ENCODE peak calls at places on chromosomes 16 and 17, in eight cellular contexts. Q is breast epithelium, M is endothelial cell of umbilical vein, L is K562, I is SK-N-SH, K is sigmoid colon, J is stomach, Y is GM23338. F is an unnamed sample. For H3K36me3, the result is how much of the 10 kb centered on the place peaks cover.

GRCh38 chr16:10584956-10585561 is 4.7 kb upstream of the EMP2 start:
- DNase-seq in L (no peak), M (no peak), I (no peak), Y (no peak), J (no peak), K (no peak), Q (no peak), F (no peak)

GRCh38 chr16:53073053-53073452 is 18.3 kb downstream of the CHD9 start:
- DNase-seq in K (no peak), Q (no peak), I (no peak), L (no peak), J (no peak), Y (no peak), M (no peak), F (no peak)

GRCh38 chr16:25037632-25038031 is 22.5 kb upstream of the ARHGAP17 start:
- DNase-seq in M (no peak), Y (no peak), Q (no peak), L (no peak), K (no peak), J (no peak), I (no peak), F (no peak)

GRCh38 chr17:39002991-39003715 is 36.0 kb upstream of the FBXO47 start:
- DNase-seq in Q (peak), L (peak), Y (no peak), I (no peak), K (peak), M (peak), J (peak), F (peak)

GRCh38 chr16:78170360-78170928 is 71.0 kb downstream of the WWOX start:
- DNase-seq in Q (no peak), J (no peak), I (no peak), M (no peak), L (no peak), K (no peak), Y (no peak), F (no peak)

GRCh38 chr16:24102120-24102740 is 153.9 kb upstream of the CACNG3 start:
- DNase-seq in M (no peak), K (no peak), Y (peak), J (no peak), I (peak), Q (no peak), L (peak), F (no peak)

GRCh38 chr16:30844346-30844670 is 49.6 kb downstream of the BCL7C start:
- DNase-seq in Q (no peak), J (no peak), I (no peak), M (no peak), Y (no peak), L (no peak), K (no peak), F (no peak)

GRCh38 chr16:11869657-11870228 is 18.4 kb upstream of the RSL1D1 start:
- DNase-seq in Q (no peak), M (no peak), K (no peak), Y (no peak), I (no peak), L (no peak), J (no peak), F (no peak)

GRCh38 chr17:58703137-58703846 is 10.9 kb downstream of the RAD51C start:
- DNase-seq in I (no peak), M (peak), Y (no peak), L (no peak), K (no peak), J (no peak), Q (no peak), F (no peak)

GRCh38 chr17:72452286-72453173 is 331.7 kb downstream of the SOX9 start:
- DNase-seq in L (no peak), J (no peak), M (no peak), Y (no peak), I (no peak), K (no peak), Q (no peak), F (no peak)

GRCh38 chr16:68665501-68665900 is 20.4 kb downstream of the CDH3 start:
- DNase-seq in Q (no peak), Y (no peak), L (no peak), K (no peak), J (no peak), I (no peak), M (no peak), F (no peak)

GRCh38 chr17:39194089-39194984 is 3.1 kb downstream of the CACNB1 start:
- DNase-seq in I (peak), Q (no peak), Y (peak), L (peak), K (peak), M (no peak), J (no peak), F (no peak)

GRCh38 chr17:6381052-6381451 is 53.9 kb downstream of the AIPL1 start:
- DNase-seq in J (no peak), K (no peak), Y (no peak), L (no peak), M (no peak), Q (no peak), I (no peak), F (no peak)

GRCh38 chr17:47715669-47716325 is 17.2 kb upstream of the TBX21 start:
- DNase-seq in M (no peak), Q (no peak), Y (no peak), K (no peak), J (no peak), L (no peak), I (no peak), F (no peak)

GRCh38 chr17:16304832-16305231 is 48.4 kb downstream of the CENPV start:
- DNase-seq in J (no peak), Y (peak), Q (no peak), L (no peak), M (peak), I (peak), K (no peak), F (no peak)

GRCh38 chr16:79628501-79628975 is 28.0 kb upstream of the MAF start:
- DNase-seq in L (no peak), J (no peak), Y (no peak), K (no peak), M (no peak), I (no peak), Q (no peak), F (no peak)

GRCh38 chr17:83136931-83137330 is 57.5 kb downstream of the METRNL start:
- DNase-seq in I (no peak), L (no peak), K (peak), J (no peak), Y (no peak), M (no peak), Q (peak), F (no peak)

GRCh38 chr16:58474296-58474695 is 25.6 kb upstream of the NDRG4 start:
- DNase-seq in Y (no peak), Q (no peak), J (no peak), L (no peak), I (no peak), M (peak), K (no peak), F (no peak)

GRCh38 chr16:17331071-17331521 is 139.7 kb downstream of the XYLT1 start:
- DNase-seq in Q (no peak), I (no peak), L (no peak), Y (no peak), K (peak), M (no peak), J (no peak), F (no peak)

GRCh38 chr16:324451-325334 is 27.8 kb downstream of the AXIN1 start:
- DNase-seq in M (no peak), I (no peak), Q (no peak), K (no peak), L (peak), Y (peak), J (no peak), F (no peak)

GRCh38 chr16:324201-324450 is 28.4 kb downstream of the AXIN1 start:
- DNase-seq in I (no peak), K (no peak), L (no peak), Q (no peak), Y (no peak), M (no peak), J (no peak), F (no peak)

GRCh38 chr16:321532-321931 is 31.0 kb downstream of the AXIN1 start:
- DNase-seq in Q (no peak), L (no peak), M (no peak), I (no peak), K (no peak), Y (no peak), J (no peak), F (no peak)

GRCh38 chr16:322476-323143 is 29.9 kb downstream of the AXIN1 start:
- DNase-seq in J (no peak), L (no peak), K (no peak), Q (no peak), I (no peak), Y (no peak), M (no peak), F (no peak)

DNA sequence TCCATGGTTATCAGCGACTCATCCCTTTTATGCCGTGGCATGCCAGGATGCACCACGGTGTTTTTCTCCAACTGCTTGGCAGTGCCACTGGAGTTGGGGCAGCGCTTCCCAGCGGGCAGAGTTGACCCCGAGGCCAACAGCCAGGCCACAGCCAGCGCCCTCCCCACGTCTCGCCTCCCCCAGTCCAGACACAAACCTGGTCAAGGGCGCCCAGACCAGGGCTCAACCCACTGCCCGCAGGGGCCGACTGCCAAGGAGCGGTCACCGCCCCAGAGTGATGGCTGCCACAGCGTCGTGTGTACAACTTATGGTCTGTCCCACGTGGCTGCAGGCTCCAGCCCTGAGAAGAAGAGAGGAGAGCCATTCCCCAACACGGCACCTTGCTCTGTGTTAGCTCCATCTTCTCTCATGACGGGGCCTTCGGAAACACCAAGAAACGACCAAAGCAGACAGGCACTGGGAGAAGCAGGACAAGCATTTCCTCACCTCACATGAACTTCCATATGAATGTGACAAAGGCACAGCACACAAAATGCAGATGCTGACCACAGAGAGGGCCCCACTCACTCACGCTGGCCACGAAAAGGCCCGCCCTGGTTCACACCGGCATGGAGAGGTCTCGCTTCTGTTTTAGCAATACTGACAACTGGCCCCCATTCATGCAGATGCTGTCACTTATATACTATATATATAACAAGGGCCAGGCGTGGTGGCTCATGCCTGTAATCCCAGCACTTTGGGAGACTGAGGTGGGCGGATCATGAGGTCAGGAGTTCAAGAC is 27.0 kb downstream of the AXIN1 start:
- DNase-seq in J (no peak), L (no peak), Y (no peak), I (no peak), K (no peak), Q (no peak), M (no peak), F (no peak)
- H3K27ac ChIP-seq in J (peak), L (no peak), Y (peak), I (no peak), K (no peak), Q (no peak), M (no peak), F (no peak)

GRCh38 chr17:35373532-35373983 is at the start of gene SLFN11:
- DNase-seq in I (peak), Y (peak), L (no peak), Q (no peak), J (peak), K (peak), M (peak), F (peak)
- TF ChIP-seq POLR2AphosphoS5 in I (no peak), Y (no peak), L (no peak), Q (peak), J (peak), K (peak), M (peak), F (peak)

GRCh38 chr17:1880851-1881630 is 51.2 kb downstream of the RPA1 start:
- DNase-seq in J (no peak), I (no peak), L (no peak), Y (no peak), K (no peak), M (no peak), Q (no peak), F (no peak)
- H3K36me3 ChIP-seq in J (half or more), I (half or more), L (half or more), Y (under half), K (half or more), M (under half), Q (under half), F (under half)

GRCh38 chr17:68458260-68459029 is 1.1 kb upstream of the WIPI1 start:
- DNase-seq in M (no peak), K (no peak), J (no peak), Q (no peak), I (no peak), Y (no peak), L (no peak), F (no peak)

GRCh38 chr17:68457168-68457538 is at the start of gene WIPI1:
- DNase-seq in J (no peak), I (no peak), L (no peak), Q (no peak), K (peak), M (peak), Y (no peak), F (no peak)

GRCh38 chr17:68455756-68456528 is 1.4 kb downstream of the WIPI1 start:
- DNase-seq in J (peak), Q (peak), L (no peak), M (no peak), K (no peak), Y (no peak), I (peak), F (no peak)

GRCh38 chr17:68457539-68458259 is 403 bp upstream of the WIPI1 start:
- DNase-seq in K (peak), J (peak), Q (peak), M (peak), I (peak), Y (peak), L (peak), F (peak)

GRCh38 chr17:68456529-68457167 is 648 bp downstream of the WIPI1 start:
- DNase-seq in Q (peak), K (peak), M (peak), I (peak), L (no peak), Y (peak), J (peak), F (no peak)
- H3K27ac ChIP-seq in Q (peak), K (peak), M (peak), I (peak), L (peak), Y (peak), J (peak), F (peak)

GRCh38 chr16:75506567-75506966 is 11.3 kb upstream of the CHST6 start:
- DNase-seq in Q (no peak), J (no peak), K (peak), Y (no peak), I (no peak), L (no peak), M (no peak), F (no peak)
- TF ChIP-seq POLR2AphosphoS5 in Q (no peak), J (no peak), K (no peak), Y (no peak), I (no peak), L (no peak), M (no peak), F (no peak)

GRCh38 chr17:77120866-77121265 is 19.9 kb upstream of the SEC14L1 start:
- DNase-seq in M (peak), K (no peak), Y (no peak), Q (no peak), I (no peak), J (no peak), L (no peak), F (no peak)
- H3K36me3 ChIP-seq in M (under half), K (under half), Y (under half), Q (under half), I (under half), J (under half), L (under half), F (under half)

DNA sequence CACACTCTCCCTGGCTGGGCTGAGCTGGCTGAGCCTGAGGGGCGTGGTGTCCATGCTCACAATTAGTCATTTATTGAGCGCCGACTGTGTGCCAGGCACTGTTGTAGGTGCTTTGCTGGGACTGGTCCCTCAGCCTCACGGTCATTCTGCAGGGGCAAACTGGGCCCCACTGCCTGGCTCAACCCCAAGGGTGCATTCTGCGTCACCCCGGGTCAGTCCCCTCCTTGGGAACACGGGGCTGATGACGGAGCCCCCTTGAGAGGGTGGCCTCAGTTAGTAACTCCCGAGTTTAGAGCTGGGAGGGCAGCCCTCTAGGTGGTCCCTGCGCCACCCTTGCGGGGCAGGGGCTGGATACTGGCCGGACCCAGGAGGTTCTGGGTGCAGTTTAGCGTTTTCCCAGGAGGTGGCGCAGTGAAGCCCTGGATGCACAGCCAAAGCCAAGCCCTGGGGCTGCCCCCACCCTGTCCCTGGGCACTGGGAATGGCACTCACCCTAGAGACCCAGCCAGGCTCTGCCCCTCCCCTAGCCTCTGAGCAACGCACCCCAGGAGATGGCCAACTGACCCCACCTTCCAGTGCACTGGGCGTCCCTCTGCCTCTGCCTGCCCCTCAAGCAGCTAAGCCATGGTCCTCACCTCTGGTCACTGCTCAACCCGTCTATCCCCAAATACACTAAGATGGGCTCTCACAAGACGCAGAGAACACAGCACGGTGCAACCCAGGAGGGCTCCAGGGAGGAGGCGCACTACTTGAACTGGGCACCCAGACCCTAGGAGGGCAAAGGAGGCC is 243.2 kb upstream of the GSE1 start:
- DNase-seq in M (no peak), I (peak), K (peak), Q (no peak), Y (peak), L (peak), J (peak), F (no peak)
- H3K27ac ChIP-seq in M (no peak), I (peak), K (peak), Q (peak), Y (no peak), L (no peak), J (peak), F (peak)

GRCh38 chr17:42252528-42253172 is 23.5 kb downstream of the STAT5B start:
- DNase-seq in Q (no peak), J (no peak), K (no peak), I (no peak), L (no peak), Y (no peak), M (peak), F (no peak)
- TF ChIP-seq POLR2AphosphoS5 in Q (no peak), J (no peak), K (no peak), I (no peak), L (no peak), Y (no peak), M (no peak), F (peak)

F was measured in vagina.